ENCODE peak calls at places on chromosomes 4 and X, in eight cellular contexts. K is activated T-helper 1 cell treated with anti-CD3 and anti-CD28 coated beads, Interleukin-2, amount 50 U/mL, for 16 hours; X is GM19239; V is breast epithelium; O is activated CD4-positive, alpha-beta T cell treated with anti-CD3 and anti-CD28 coated beads for 4 hours; H is lower lobe of right lung; Z is HS-27A; W is ureter. E is an unnamed sample.

GRCh38 chr4:31667701-31668100 is 947.5 kb downstream of the PCDH7 start:
- DNase-seq in Z (no peak), H (no peak), K (no peak), V (no peak), X (no peak), W (no peak), O (no peak), E (no peak)

GRCh38 chr4:55385201-55385649 is 10.5 kb upstream of the TMEM165 start:
- DNase-seq in K (no peak), X (no peak), V (no peak), Z (no peak), W (no peak), O (no peak), H (no peak), E (no peak)

GRCh38 chrX:54422168-54422567 is 18.0 kb upstream of the TSR2 start:
- DNase-seq in W (no peak), X (no peak), V (no peak), K (no peak), O (no peak), H (no peak), Z (no peak), E (no peak)

GRCh38 chrX:134936542-134936941 is 54.2 kb upstream of the SMIM10 start:
- DNase-seq in W (no peak), O (no peak), X (no peak), K (no peak), H (no peak), Z (no peak), V (no peak), E (no peak)

GRCh38 chr4:79366422-79366821 is 40.6 kb upstream of the NAA11 start:
- DNase-seq in K (no peak), V (no peak), O (no peak), H (no peak), W (no peak), X (no peak), Z (no peak), E (no peak)

GRCh38 chr4:2363951-2364653 is 54.3 kb downstream of the ZFYVE28 start:
- DNase-seq in O (no peak), X (no peak), Z (no peak), K (no peak), W (no peak), V (peak; percentile 40), H (peak; percentile 43), E (no peak)

GRCh38 chr4:183878571-183878970 is 26.5 kb upstream of the STOX2 start:
- DNase-seq in W (no peak), K (no peak), H (no peak), X (no peak), O (no peak), V (no peak), Z (no peak), E (no peak)

GRCh38 chrX:72395252-72395651 is 89.5 kb upstream of the CITED1 start:
- DNase-seq in X (no peak), K (no peak), H (no peak), Z (no peak), O (no peak), V (no peak), W (no peak), E (no peak)

GRCh38 chr4:39750216-39750615 is 52.3 kb downstream of the UBE2K start:
- DNase-seq in H (no peak), K (no peak), X (no peak), Z (no peak), V (no peak), O (no peak), W (no peak), E (no peak)

GRCh38 chr4:110586137-110586850 is 36.6 kb downstream of the PITX2 start:
- DNase-seq in K (no peak), Z (peak; percentile 35), W (no peak), X (no peak), O (no peak), H (no peak), V (no peak), E (no peak)

GRCh38 chr4:80188457-80188800 is 8.9 kb upstream of the PRDM8 start:
- DNase-seq in V (no peak), K (no peak), H (no peak), Z (no peak), W (no peak), X (no peak), O (no peak), E (no peak)